ENCODE peak calls at places on chromosome 17, in eight cellular contexts. A, E, K, B, Z, H, N and V are unnamed samples.
A peak's percentile ranks its signal among the peaks of the same experiment; 100 is the strongest.

GRCh38 chr17:74868251-74868907 is 4.4 kb downstream of the FDXR start:
- DNase-seq in K (no peak), B (no peak), H (no peak), N (no peak), E (no peak), A (no peak), Z (no peak), V (no peak)

GRCh38 chr17:55266051-55266957 is 1.5 kb downstream of the HLF start:
- DNase-seq in N (no peak), K (no peak), E (no peak), Z (no peak), H (no peak), A (no peak), B (no peak), V (no peak)

GRCh38 chr17:2068101-2068518 is 13.2 kb downstream of the HIC1 start:
- DNase-seq in B (no peak), K (peak; percentile 94), Z (no peak), E (no peak), A (no peak), H (no peak), N (no peak), V (no peak)

GRCh38 chr17:32015245-32016013 is 8.2 kb downstream of the LRRC37B start:
- DNase-seq in B (no peak), K (no peak), A (no peak), Z (no peak), N (peak; percentile 66), H (no peak), E (no peak), V (no peak)

GRCh38 chr17:78168906-78169793 is 769 bp downstream of the SYNGR2 start:
- DNase-seq in A (no peak), Z (no peak), K (peak; percentile 74), N (peak; percentile 30), H (peak; percentile 46), B (peak; percentile 91), E (peak; percentile 60), V (no peak)

GRCh38 chr17:39722965-39723848 is 7.1 kb downstream of the MIEN1 start:
- DNase-seq in B (peak; percentile 45), N (no peak), K (no peak), H (no peak), A (no peak), Z (no peak), E (no peak), V (no peak)

GRCh38 chr17:64297467-64298088 is 34.5 kb upstream of the TEX2 start:
- DNase-seq in H (no peak), Z (no peak), K (no peak), N (no peak), B (no peak), A (no peak), E (no peak), V (no peak)

GRCh38 chr17:40566027-40566426 is 755 bp upstream of the CCR7 start:
- DNase-seq in A (no peak), H (no peak), N (no peak), E (no peak), Z (no peak), B (no peak), K (no peak), V (no peak)

GRCh38 chr17:38706625-38707298 is 1.7 kb downstream of the MLLT6 start:
- DNase-seq in Z (no peak), K (peak; percentile 19), E (no peak), N (no peak), A (no peak), B (no peak), H (no peak), V (no peak)

GRCh38 chr17:64492481-64493109 is 4.3 kb downstream of the POLG2 start:
- DNase-seq in H (peak; percentile 51), N (no peak), A (no peak), Z (no peak), B (no peak), E (no peak), K (no peak), V (no peak)

GRCh38 chr17:13393841-13394710 is 207.7 kb downstream of the HS3ST3A1 start:
- DNase-seq in Z (peak; percentile 56), B (no peak), K (peak; percentile 28), A (no peak), E (no peak), H (no peak), N (no peak), V (no peak)

GRCh38 chr17:18368948-18369347 is 5.6 kb upstream of the SHMT1 start:
- DNase-seq in H (no peak), E (no peak), N (no peak), B (no peak), K (peak; percentile 19), A (no peak), Z (no peak), V (no peak)

GRCh38 chr17:31067699-31068184 is 27.0 kb upstream of the NF1 start:
- DNase-seq in B (no peak), Z (peak; percentile 82), K (peak; percentile 92), H (peak; percentile 90), N (no peak), A (no peak), E (no peak), V (no peak)

GRCh38 chr17:57370583-57370982 is 114.3 kb downstream of the MSI2 start:
- DNase-seq in E (no peak), A (no peak), Z (no peak), B (no peak), K (no peak), H (no peak), N (no peak), V (no peak)

GRCh38 chr17:75843577-75844529 is at the start of gene UNC13D:
- DNase-seq in B (no peak), H (peak; percentile 32), E (peak; percentile 58), Z (no peak), K (no peak), A (no peak), N (no peak), V (peak; percentile 93)

GRCh38 chr17:43755389-43755875 is 3.2 kb downstream of the SOST start:
- DNase-seq in A (peak; percentile 45), H (no peak), E (no peak), Z (no peak), K (peak; percentile 31), B (no peak), N (no peak), V (no peak)

GRCh38 chr17:64219571-64219970 is 43.5 kb downstream of the TEX2 start:
- DNase-seq in H (no peak), K (no peak), N (no peak), E (no peak), A (no peak), Z (no peak), B (no peak), V (no peak)

GRCh38 chr17:49976163-49976827 is 7.3 kb downstream of the DLX4 start:
- DNase-seq in K (no peak), E (no peak), H (no peak), A (no peak), N (peak; percentile 46), Z (no peak), B (no peak), V (peak; percentile 49)

GRCh38 chr17:81991684-81992513 is 14.5 kb downstream of the ASPSCR1 start:
- DNase-seq in B (peak; percentile 95), Z (peak; percentile 29), A (peak; percentile 20), E (no peak), K (peak; percentile 61), N (no peak), H (peak; percentile 36), V (no peak)

GRCh38 chr17:65742433-65743312 is 181.2 kb upstream of the AXIN2 start:
- DNase-seq in K (peak; percentile 89), H (peak; percentile 56), N (no peak), E (no peak), B (peak; percentile 49), A (no peak), Z (peak; percentile 69), V (no peak)

GRCh38 chr17:76914937-76915336 is 46.7 kb downstream of the MGAT5B start:
- DNase-seq in K (no peak), Z (no peak), B (no peak), E (no peak), A (no peak), H (no peak), N (no peak), V (no peak)

GRCh38 chr17:80889231-80889896 is 102.3 kb upstream of the CHMP6 start:
- DNase-seq in K (no peak), H (no peak), Z (no peak), E (no peak), A (no peak), N (no peak), B (no peak), V (no peak)

GRCh38 chr17:60989439-60989838 is 311.8 kb downstream of the BCAS3 start:
- DNase-seq in E (no peak), B (no peak), Z (no peak), H (no peak), K (no peak), A (no peak), N (no peak), V (no peak)

GRCh38 chr17:58338907-58339774 is 10.5 kb upstream of the TSPOAP1 start:
- DNase-seq in E (no peak), H (no peak), A (no peak), Z (peak; percentile 21), B (peak; percentile 83), K (peak; percentile 92), N (no peak), V (peak; percentile 81)

GRCh38 chr17:17794382-17794781 is 42.4 kb downstream of the SREBF1 start:
- DNase-seq in B (no peak), K (no peak), H (no peak), A (no peak), E (no peak), Z (no peak), N (no peak), V (no peak)

GRCh38 chr17:77318491-77319210 is 177.9 kb downstream of the SEC14L1 start:
- DNase-seq in E (no peak), B (no peak), H (no peak), A (no peak), Z (no peak), N (no peak), K (peak; percentile 28), V (no peak)

GRCh38 chr17:41614098-41614497 is 1.5 kb upstream of the KRT16 start:
- DNase-seq in E (no peak), Z (no peak), K (no peak), B (no peak), N (no peak), A (no peak), H (no peak), V (no peak)

GRCh38 chr17:49691086-49691676 is 13.3 kb upstream of the SPOP start:
- DNase-seq in A (no peak), K (peak; percentile 37), B (no peak), H (peak; percentile 71), E (no peak), N (no peak), Z (peak; percentile 96), V (no peak)

GRCh38 chr17:76544123-76544915 is 4.5 kb downstream of the PRCD start:
- DNase-seq in N (no peak), Z (no peak), E (no peak), B (no peak), K (no peak), A (no peak), H (no peak), V (no peak)

GRCh38 chr17:68910789-68911431 is 44.3 kb downstream of the ABCA8 start:
- DNase-seq in B (no peak), E (no peak), H (no peak), K (no peak), Z (no peak), N (no peak), A (no peak), V (no peak)

GRCh38 chr17:65660947-65661346 is 99.5 kb upstream of the AXIN2 start:
- DNase-seq in E (no peak), K (peak; percentile 64), H (peak; percentile 80), Z (peak; percentile 50), A (no peak), B (peak; percentile 19), N (no peak), V (no peak)

GRCh38 chr17:37713028-37713431 is 31.8 kb downstream of the HNF1B start:
- DNase-seq in B (no peak), N (no peak), A (no peak), E (no peak), H (no peak), Z (no peak), K (no peak), V (no peak)

GRCh38 chr17:72539981-72540897 is 419.4 kb downstream of the SOX9 start:
- DNase-seq in N (peak; percentile 64), E (peak; percentile 31), A (peak; percentile 76), B (peak; percentile 97), K (peak; percentile 78), Z (peak; percentile 38), H (peak; percentile 18), V (no peak)

GRCh38 chr17:38507921-38508569 is 79.8 kb downstream of the ARHGAP23 start:
- DNase-seq in E (no peak), N (no peak), Z (no peak), A (no peak), K (no peak), H (no peak), B (no peak), V (no peak)